ENCODE peak calls at places on chromosome 6, in eight cellular contexts. One of them, this sample, is unnamed.

GRCh38 chr6:51608932-51609331 is 478.5 kb downstream of the PKHD1 start:
- DNase-seq in GM13976: no peak
- DNase-seq in hepatic stellate cell: no peak
- DNase-seq in AG08395: no peak
- DNase-seq in SJSA1: no peak
- DNase-seq in AG20443: no peak
- DNase-seq in activated CD4-positive, alpha-beta T cell treated with anti-CD3 and anti-CD28 coated beads, Interleukin-2, amount 50 U/mL, for 24 hours: no peak
- DNase-seq in amniotic epithelial cell: no peak
- DNase-seq in this sample: no peak

GRCh38 chr6:116008470-116009229 is 52.0 kb downstream of the FRK start:
- DNase-seq in GM13976: no peak
- DNase-seq in hepatic stellate cell: peak
- DNase-seq in AG08395: peak
- DNase-seq in SJSA1: no peak
- DNase-seq in AG20443: peak
- DNase-seq in activated CD4-positive, alpha-beta T cell treated with anti-CD3 and anti-CD28 coated beads, Interleukin-2, amount 50 U/mL, for 24 hours: no peak
- DNase-seq in amniotic epithelial cell: peak
- DNase-seq in this sample: peak

GRCh38 chr6:87968435-87969278 is 79.0 kb upstream of the SPACA1 start:
- DNase-seq in GM13976: no peak
- DNase-seq in hepatic stellate cell: no peak
- DNase-seq in AG08395: no peak
- DNase-seq in SJSA1: no peak
- DNase-seq in AG20443: peak
- DNase-seq in activated CD4-positive, alpha-beta T cell treated with anti-CD3 and anti-CD28 coated beads, Interleukin-2, amount 50 U/mL, for 24 hours: no peak
- DNase-seq in amniotic epithelial cell: no peak
- DNase-seq in this sample: no peak

GRCh38 chr6:106156863-106157262 is 70.7 kb downstream of the PRDM1 start:
- DNase-seq in GM13976: no peak
- DNase-seq in hepatic stellate cell: no peak
- DNase-seq in AG08395: no peak
- DNase-seq in SJSA1: no peak
- DNase-seq in AG20443: no peak
- DNase-seq in activated CD4-positive, alpha-beta T cell treated with anti-CD3 and anti-CD28 coated beads, Interleukin-2, amount 50 U/mL, for 24 hours: no peak
- DNase-seq in amniotic epithelial cell: no peak
- DNase-seq in this sample: no peak

GRCh38 chr6:83815631-83816030 is 37.5 kb upstream of the RIPPLY2 start:
- DNase-seq in GM13976: no peak
- DNase-seq in hepatic stellate cell: no peak
- DNase-seq in AG08395: no peak
- DNase-seq in SJSA1: no peak
- DNase-seq in AG20443: no peak
- DNase-seq in activated CD4-positive, alpha-beta T cell treated with anti-CD3 and anti-CD28 coated beads, Interleukin-2, amount 50 U/mL, for 24 hours: no peak
- DNase-seq in amniotic epithelial cell: peak
- DNase-seq in this sample: no peak

GRCh38 chr6:142786476-142786875 is 158.5 kb downstream of the HIVEP2 start:
- DNase-seq in GM13976: no peak
- DNase-seq in hepatic stellate cell: no peak
- DNase-seq in AG08395: no peak
- DNase-seq in SJSA1: no peak
- DNase-seq in AG20443: no peak
- DNase-seq in activated CD4-positive, alpha-beta T cell treated with anti-CD3 and anti-CD28 coated beads, Interleukin-2, amount 50 U/mL, for 24 hours: no peak
- DNase-seq in amniotic epithelial cell: peak
- DNase-seq in this sample: no peak

GRCh38 chr6:13049666-13050254 is 278.6 kb downstream of the TBC1D7 start:
- DNase-seq in GM13976: no peak
- DNase-seq in hepatic stellate cell: no peak
- DNase-seq in AG08395: no peak
- DNase-seq in SJSA1: no peak
- DNase-seq in AG20443: no peak
- DNase-seq in activated CD4-positive, alpha-beta T cell treated with anti-CD3 and anti-CD28 coated beads, Interleukin-2, amount 50 U/mL, for 24 hours: no peak
- DNase-seq in amniotic epithelial cell: no peak
- DNase-seq in this sample: no peak

GRCh38 chr6:169579712-169580111 is 122.1 kb downstream of the WDR27 start:
- DNase-seq in GM13976: no peak
- DNase-seq in hepatic stellate cell: no peak
- DNase-seq in AG08395: no peak
- DNase-seq in SJSA1: no peak
- DNase-seq in AG20443: no peak
- DNase-seq in activated CD4-positive, alpha-beta T cell treated with anti-CD3 and anti-CD28 coated beads, Interleukin-2, amount 50 U/mL, for 24 hours: no peak
- DNase-seq in amniotic epithelial cell: no peak
- DNase-seq in this sample: no peak